ENCODE peak calls at places on chromosomes 2 and 18, in four cellular contexts. K is neuronal stem cell, G is A549, H is T-helper 1 cell. E is an unnamed sample.

GRCh38 chr18:48661421-48661820 is 122.6 kb downstream of the CTIF start:
- DNase-seq in K (no peak), G (no peak), H (no peak), E (no peak)

GRCh38 chr2:236078675-236079255 is 89.4 kb downstream of the GBX2 start:
- DNase-seq in K (no peak), G (no peak), H (no peak), E (no peak)

GRCh38 chr18:525066-525797 is 24.7 kb upstream of the COLEC12 start:
- DNase-seq in K (no peak), G (no peak), H (no peak), E (no peak)

GRCh38 chr2:232348936-232349335 is 29.6 kb upstream of the ALPP start:
- DNase-seq in K (no peak), G (no peak), H (no peak), E (no peak)

GRCh38 chr18:39942702-39943101 is 2012.3 kb upstream of the PIK3C3 start:
- DNase-seq in K (no peak), G (no peak), H (no peak), E (no peak)

GRCh38 chr2:1476617-1477195 is 63.4 kb downstream of the TPO start:
- DNase-seq in K (no peak), G (no peak), H (no peak), E (no peak)

GRCh38 chr2:85763831-85764230 is 10.0 kb downstream of the ATOH8 start:
- DNase-seq in K (no peak), G (no peak), H (no peak), E (no peak)

GRCh38 chr2:219234331-219234730 is 4.7 kb downstream of the ANKZF1 start:
- DNase-seq in K (no peak), G (no peak), H (no peak), E (no peak)

GRCh38 chr2:159101755-159102489 is 133.5 kb downstream of the TANC1 start:
- DNase-seq in K (no peak), G (no peak), H (no peak), E (no peak)

GRCh38 chr2:41410011-41410410 is 637.8 kb upstream of the PKDCC start:
- DNase-seq in K (no peak), G (no peak), H (no peak), E (no peak)

GRCh38 chr18:3983351-3983969 is 471.6 kb downstream of the DLGAP1 start:
- DNase-seq in K (no peak), G (peak), H (no peak), E (no peak)

GRCh38 chr2:129191530-129191929 is 787.9 kb upstream of the RAB6C start:
- DNase-seq in K (peak), G (no peak), H (no peak), E (no peak)

GRCh38 chr18:62812242-62812641 is 96.9 kb downstream of the PHLPP1 start:
- DNase-seq in K (no peak), G (peak), H (no peak), E (no peak)

GRCh38 chr2:23697676-23698075 is 229.2 kb downstream of the ATAD2B start:
- DNase-seq in K (no peak), G (no peak), H (no peak), E (no peak)

GRCh38 chr2:191638079-191638801 is 39.7 kb upstream of the NABP1 start:
- DNase-seq in K (no peak), G (no peak), H (no peak), E (no peak)